ENCODE peak calls at places on chromosome 1, in five cellular contexts. One of them, this sample, is unnamed.

GRCh38 chr1:219066631-219067349 is 106.9 kb upstream of the LYPLAL1 start:
- DNase-seq in SK-N-SH: peak; percentile 7
- DNase-seq in tibial nerve: no peak
- DNase-seq in keratinocyte: no peak
- DNase-seq in tibial artery: no peak
- DNase-seq in this sample: no peak

GRCh38 chr1:233020441-233020840 is 70.0 kb downstream of the NTPCR start:
- DNase-seq in tibial artery: no peak
- DNase-seq in keratinocyte: no peak
- DNase-seq in SK-N-SH: no peak
- DNase-seq in tibial nerve: no peak
- DNase-seq in this sample: no peak

GRCh38 chr1:193614817-193615216 is 428.4 kb upstream of the B3GALT2 start:
- DNase-seq in keratinocyte: no peak
- DNase-seq in SK-N-SH: no peak
- DNase-seq in tibial artery: no peak
- DNase-seq in tibial nerve: no peak
- DNase-seq in this sample: no peak

GRCh38 chr1:100950776-100951175 is 54.9 kb downstream of the SLC30A7 start:
- DNase-seq in SK-N-SH: no peak
- DNase-seq in tibial nerve: no peak
- DNase-seq in keratinocyte: no peak
- DNase-seq in tibial artery: no peak
- DNase-seq in this sample: no peak

GRCh38 chr1:220321758-220322157 is 49.5 kb upstream of the RAB3GAP2 start:
- DNase-seq in keratinocyte: no peak
- DNase-seq in tibial nerve: no peak
- DNase-seq in SK-N-SH: no peak
- DNase-seq in tibial artery: no peak
- DNase-seq in this sample: no peak

GRCh38 chr1:185448591-185449186 is 131.6 kb upstream of the IVNS1ABP start:
- DNase-seq in tibial artery: no peak
- DNase-seq in tibial nerve: no peak
- DNase-seq in keratinocyte: no peak
- DNase-seq in SK-N-SH: no peak
- DNase-seq in this sample: no peak

GRCh38 chr1:154220071-154220969 is at the start of gene UBAP2L:
- DNase-seq in SK-N-SH: peak; percentile 94
- DNase-seq in tibial artery: peak; percentile 100
- DNase-seq in keratinocyte: peak; percentile 91
- DNase-seq in tibial nerve: peak; percentile 97
- DNase-seq in this sample: peak; percentile 98

GRCh38 chr1:111702504-111703050 is 36.6 kb downstream of the INKA2 start:
- DNase-seq in tibial artery: no peak
- DNase-seq in SK-N-SH: no peak
- DNase-seq in tibial nerve: no peak
- DNase-seq in keratinocyte: no peak
- DNase-seq in this sample: no peak

GRCh38 chr1:26787706-26788514 is at the start of gene PIGV:
- DNase-seq in keratinocyte: no peak
- DNase-seq in SK-N-SH: peak; percentile 97
- DNase-seq in tibial artery: peak; percentile 93
- DNase-seq in tibial nerve: peak; percentile 77
- DNase-seq in this sample: peak; percentile 94
- TF ChIP-seq CTCF in keratinocyte: no peak
- TF ChIP-seq CTCF in SK-N-SH: no peak
- TF ChIP-seq CTCF in tibial artery: peak; percentile 47
- TF ChIP-seq CTCF in tibial nerve: peak; percentile 11
- TF ChIP-seq CTCF in this sample: no peak

DNA sequence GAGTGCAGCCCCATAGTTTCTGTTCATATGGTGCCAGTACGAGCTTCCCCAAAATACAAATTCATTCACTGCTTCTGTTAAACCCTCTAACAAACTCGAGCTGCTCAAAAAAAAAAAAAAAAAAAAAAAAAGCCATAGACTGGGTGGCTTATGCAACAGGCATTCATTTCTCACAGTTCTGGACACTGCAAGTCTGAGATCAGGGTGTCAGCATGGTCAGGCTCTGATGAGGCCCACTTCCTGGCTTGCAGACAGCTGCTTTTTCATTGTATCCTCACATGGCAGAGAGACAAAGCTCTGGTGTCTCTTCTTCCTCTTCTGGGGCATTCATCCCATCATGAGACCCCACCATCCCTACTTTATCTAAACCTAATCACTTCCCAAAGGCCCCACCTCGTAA is 121.6 kb downstream of the PTBP2 start:
- DNase-seq in tibial nerve: no peak
- DNase-seq in keratinocyte: no peak
- DNase-seq in SK-N-SH: no peak
- DNase-seq in tibial artery: no peak
- DNase-seq in this sample: no peak
- TF ChIP-seq CTCF in tibial nerve: no peak
- TF ChIP-seq CTCF in keratinocyte: no peak
- TF ChIP-seq CTCF in SK-N-SH: no peak
- TF ChIP-seq CTCF in tibial artery: no peak
- TF ChIP-seq CTCF in this sample: no peak

GRCh38 chr1:37177230-37177864 is 143.0 kb upstream of the GRIK3 start:
- DNase-seq in SK-N-SH: peak; percentile 55
- DNase-seq in keratinocyte: peak; percentile 28
- DNase-seq in tibial nerve: no peak
- DNase-seq in tibial artery: no peak
- DNase-seq in this sample: peak; percentile 64
- TF ChIP-seq CTCF in SK-N-SH: no peak
- TF ChIP-seq CTCF in keratinocyte: peak; percentile 80
- TF ChIP-seq CTCF in tibial nerve: no peak
- TF ChIP-seq CTCF in tibial artery: no peak
- TF ChIP-seq CTCF in this sample: peak; percentile 39

DNA sequence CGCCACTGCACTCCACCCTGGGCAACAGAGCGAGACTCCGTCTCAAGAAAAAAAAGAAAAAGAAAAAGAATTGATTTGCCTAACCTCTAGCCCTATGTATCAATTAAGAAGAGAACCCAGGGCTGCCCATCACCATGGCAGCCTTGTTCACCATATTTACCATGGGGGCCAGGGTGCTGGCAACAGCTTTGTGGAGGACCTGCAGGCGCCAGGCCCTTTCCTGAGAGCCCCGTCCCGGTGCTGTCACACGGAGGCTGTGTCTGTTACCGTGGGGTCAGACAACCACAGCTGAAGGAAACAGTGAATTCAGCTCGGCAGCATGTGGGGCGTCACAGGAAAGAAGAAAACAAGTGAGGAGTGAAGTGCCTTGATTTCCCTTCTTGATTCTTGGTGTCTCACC is 6.5 kb upstream of the NBL1 start:
- DNase-seq in keratinocyte: no peak
- DNase-seq in tibial nerve: no peak
- DNase-seq in tibial artery: no peak
- DNase-seq in SK-N-SH: no peak
- DNase-seq in this sample: no peak
- TF ChIP-seq CTCF in keratinocyte: no peak
- TF ChIP-seq CTCF in tibial nerve: no peak
- TF ChIP-seq CTCF in tibial artery: no peak
- TF ChIP-seq CTCF in SK-N-SH: no peak
- TF ChIP-seq CTCF in this sample: no peak

This sample was measured in glutamatergic neuron.